ENCODE peak calls at places on chromosomes 11 and 22, in four cellular contexts. Z, L, U and H are unnamed samples.

GRCh38 chr11:69166186-69167115 is 10.7 kb downstream of the SMIM38 start:
- DNase-seq in Z (no peak), L (peak; percentile 89), U (peak; percentile 93), H (peak; percentile 26)

GRCh38 chr22:21055880-21056319 is 10.2 kb downstream of the LRRC74B start:
- DNase-seq in Z (no peak), L (no peak), U (no peak), H (no peak)

GRCh38 chr11:111299111-111300026 is 1.0 kb downstream of the POU2AF3 start:
- DNase-seq in Z (peak; percentile 11), L (peak; percentile 46), U (peak; percentile 23), H (no peak)

GRCh38 chr11:63290285-63290684 is 46.9 kb upstream of the SLC22A25 start:
- DNase-seq in Z (no peak), L (no peak), U (no peak), H (no peak)

GRCh38 chr22:24977370-24978230 is 25.1 kb downstream of the KIAA1671 start:
- DNase-seq in Z (no peak), L (no peak), U (no peak), H (no peak)

GRCh38 chr22:34800265-34800664 is 265.7 kb upstream of the ISX start:
- DNase-seq in Z (no peak), L (peak; percentile 64), U (no peak), H (no peak)

GRCh38 chr11:22681281-22681812 is 14.9 kb downstream of the GAS2 start:
- DNase-seq in Z (no peak), L (no peak), U (no peak), H (no peak)

GRCh38 chr11:112497826-112498225 is 237.2 kb upstream of the PLET1 start:
- DNase-seq in Z (no peak), L (no peak), U (no peak), H (no peak)

GRCh38 chr11:21121991-21122390 is 452.6 kb downstream of the NELL1 start:
- DNase-seq in Z (no peak), L (no peak), U (no peak), H (no peak)

GRCh38 chr11:98099371-98099770 is 921.4 kb upstream of the CNTN5 start:
- DNase-seq in Z (no peak), L (no peak), U (no peak), H (no peak)

GRCh38 chr11:73980001-73980960 is 2.4 kb downstream of the UCP2 start:
- DNase-seq in Z (no peak), L (no peak), U (peak; percentile 20), H (no peak)

GRCh38 chr11:17578296-17578695 is 31.2 kb downstream of the OTOG start:
- DNase-seq in Z (no peak), L (no peak), U (no peak), H (no peak)

GRCh38 chr22:45971389-45972028 is 5.5 kb downstream of the WNT7B start:
- DNase-seq in Z (no peak), L (peak; percentile 14), U (no peak), H (no peak)

GRCh38 chr11:123434911-123435310 is 4.8 kb downstream of the GRAMD1B start:
- DNase-seq in Z (no peak), L (no peak), U (no peak), H (no peak)
- H3K27ac ChIP-seq in Z (no peak overlapping the region), L (no peak overlapping the region), U (no peak overlapping the region), H (no peak overlapping the region)

DNA sequence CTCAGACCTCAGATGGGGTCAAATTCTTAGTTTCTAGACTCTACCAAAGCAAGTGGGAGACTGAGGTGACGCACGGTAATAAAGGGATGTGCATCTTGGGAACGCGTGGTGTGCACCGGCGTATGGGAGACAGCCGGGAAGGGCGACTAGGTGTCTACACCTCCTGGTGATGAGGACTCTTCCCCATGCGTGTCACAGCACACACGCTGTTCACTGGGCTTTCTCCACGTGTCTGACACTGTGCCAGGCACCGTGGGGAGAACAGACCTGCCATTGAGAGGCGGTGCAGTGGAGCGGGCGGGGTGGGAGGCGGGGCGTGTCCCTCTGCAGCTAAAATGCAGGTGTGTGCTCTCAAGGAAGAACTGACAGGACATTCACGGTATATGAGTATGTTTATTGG is 5.3 kb downstream of the FXYD6 start:
- DNase-seq in Z (no peak), L (no peak), U (no peak), H (no peak)
- H3K27ac ChIP-seq in Z (no peak overlapping the region), L (no peak overlapping the region), U (no peak overlapping the region), H (no peak overlapping the region)

DNA sequence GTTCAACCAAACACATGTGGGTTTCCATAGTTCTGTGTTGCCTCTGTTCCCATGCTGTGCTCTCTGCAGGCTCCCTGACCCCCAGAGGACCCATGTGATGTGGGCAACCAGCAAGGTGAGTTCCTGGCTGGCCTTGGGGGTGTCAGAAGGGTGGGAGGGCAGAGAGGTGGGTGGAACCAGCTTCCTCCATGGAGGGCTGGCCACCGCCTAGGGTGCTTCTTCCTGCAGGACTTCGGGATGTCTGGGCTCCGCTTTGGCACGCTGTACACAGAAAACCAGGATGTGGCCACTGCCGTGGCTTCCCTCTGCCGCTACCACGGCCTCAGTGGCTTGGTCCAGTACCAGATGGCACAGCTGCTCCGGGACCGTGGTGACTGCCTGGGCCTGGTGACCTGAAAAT is 14.5 kb upstream of the EXT2 start:
- DNase-seq in Z (no peak), L (no peak), U (no peak), H (no peak)
- H3K27ac ChIP-seq in Z (no peak overlapping the region), L (no peak overlapping the region), U (no peak overlapping the region), H (no peak overlapping the region)

GRCh38 chr11:66368484-66368883 is 3.1 kb downstream of the SLC29A2 start:
- DNase-seq in Z (no peak), L (no peak), U (no peak), H (no peak)

GRCh38 chr11:66373261-66373660 is 1.7 kb upstream of the SLC29A2 start:
- DNase-seq in Z (no peak), L (no peak), U (no peak), H (no peak)

GRCh38 chr11:66369073-66369894 is 2.3 kb downstream of the SLC29A2 start:
- DNase-seq in Z (no peak), L (no peak), U (no peak), H (no peak)

GRCh38 chr11:66367561-66368312 is 3.8 kb downstream of the SLC29A2 start:
- DNase-seq in Z (no peak), L (no peak), U (no peak), H (no peak)

DNA sequence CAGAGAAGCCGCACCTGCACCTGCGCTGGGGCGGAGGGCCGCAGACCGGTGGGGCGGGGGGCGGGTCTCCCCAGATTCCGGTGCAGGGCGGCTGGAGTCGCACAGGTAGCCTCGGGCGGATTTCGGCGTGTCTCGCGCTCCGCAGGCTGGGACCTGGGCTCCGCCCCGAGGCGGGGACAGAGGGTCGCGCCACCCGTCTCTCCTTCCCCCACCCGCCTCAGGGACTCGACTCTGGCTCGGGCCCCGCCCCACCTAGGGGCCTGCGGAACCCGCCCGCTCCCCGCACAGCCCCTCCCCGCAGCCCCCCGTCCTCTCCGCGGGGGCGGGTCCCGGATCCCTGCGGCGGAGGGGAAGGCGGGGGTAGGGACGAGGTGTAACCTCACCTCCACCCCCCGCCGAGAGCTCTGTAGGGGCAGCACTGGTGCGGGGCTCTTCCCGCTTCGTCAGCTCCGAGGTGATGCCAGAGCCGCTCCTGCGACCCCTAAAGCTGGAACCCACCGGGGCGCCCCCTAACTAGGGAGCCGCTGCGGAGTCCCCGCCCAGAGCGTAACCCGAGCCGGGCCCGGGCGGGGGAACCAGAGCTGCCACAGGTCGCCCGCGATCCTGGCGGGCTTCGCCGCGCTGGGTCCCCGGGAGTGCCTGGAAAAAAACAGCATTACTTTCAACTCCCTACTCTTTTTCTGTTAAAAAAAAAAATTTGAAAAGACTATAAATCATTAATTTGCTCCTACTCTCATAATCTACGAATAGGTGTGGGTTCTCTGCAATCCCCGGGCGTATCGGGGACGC is at the start of gene SLC29A2:
- DNase-seq in Z (no peak), L (no peak), U (no peak), H (no peak)
- H3K27ac ChIP-seq in Z (peak within 1 kb of the TSS; percentile 61), L (no peak within 1 kb of the TSS), U (no peak within 1 kb of the TSS), H (peak within 1 kb of the TSS; percentile 8)

GRCh38 chr11:120404495-120404894 is 68.3 kb downstream of the ARHGEF12 start:
- DNase-seq in Z (no peak), L (no peak), U (no peak), H (no peak)
- H3K27ac ChIP-seq in Z (no peak overlapping the region), L (no peak overlapping the region), U (no peak overlapping the region), H (no peak overlapping the region)

DNA sequence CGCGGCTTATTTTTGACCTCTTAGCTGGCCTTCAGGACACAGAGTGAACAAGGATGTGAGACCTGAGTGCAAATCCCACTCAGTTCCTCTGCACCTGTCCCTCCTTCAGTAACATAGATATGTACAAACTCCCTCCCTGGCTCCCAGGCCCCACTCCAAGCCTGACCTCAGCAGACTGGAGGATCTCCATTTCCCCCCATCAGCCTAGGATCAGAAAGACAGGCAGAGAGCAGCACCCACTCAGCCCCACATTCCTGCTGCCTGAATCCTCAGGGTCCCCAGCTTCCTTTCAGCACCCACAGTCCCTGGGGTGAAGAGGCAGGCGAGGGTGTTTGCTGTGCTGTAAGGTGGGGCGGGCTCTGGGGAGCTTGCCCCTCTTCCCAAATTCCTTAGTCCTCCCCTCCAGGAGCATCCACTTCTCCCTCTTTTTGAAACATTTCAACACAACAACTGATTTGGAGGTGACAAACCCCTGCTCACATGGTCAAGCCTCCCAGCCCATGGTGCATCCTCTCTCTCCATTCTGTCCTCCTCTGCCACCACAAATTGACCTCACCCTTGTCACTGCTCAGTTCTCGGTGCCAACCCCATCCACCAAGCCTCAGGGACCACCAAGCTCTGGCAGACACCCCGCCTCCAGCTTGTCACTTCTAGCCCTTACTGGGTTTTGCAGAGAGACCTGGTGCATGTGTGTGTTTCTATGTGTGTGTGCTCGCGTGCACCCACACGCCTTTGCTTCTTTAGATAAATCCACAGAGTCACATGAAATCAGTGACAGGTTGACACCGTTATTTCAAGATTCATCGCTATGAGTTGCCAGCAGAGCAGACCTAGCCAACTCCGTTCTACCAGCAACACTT is 151.0 kb downstream of the FEZ1 start:
- DNase-seq in Z (no peak), L (no peak), U (no peak), H (no peak)
- H3K27ac ChIP-seq in Z (no peak overlapping the region), L (no peak overlapping the region), U (no peak overlapping the region), H (no peak overlapping the region)